ENCODE peak calls at places on chromosomes 2 and 18, in nine cellular contexts. One of them, this sample, is unnamed.

GRCh38 chr18:46315187-46315586 is 211.0 kb downstream of the HAUS1 start:
- DNase-seq in tibial artery: no peak
- DNase-seq in MM.1S: peak; percentile 17
- DNase-seq in upper lobe of right lung: no peak
- DNase-seq in body of pancreas: no peak
- DNase-seq in SK-N-SH: no peak
- DNase-seq in CD8-positive, alpha-beta T cell: no peak
- DNase-seq in ovary: no peak
- DNase-seq in thoracic aorta: no peak
- DNase-seq in this sample: no peak

GRCh38 chr2:95270541-95271081 is 3.6 kb upstream of the PROM2 start:
- DNase-seq in tibial artery: no peak
- DNase-seq in MM.1S: no peak
- DNase-seq in upper lobe of right lung: peak; percentile 30
- DNase-seq in body of pancreas: no peak
- DNase-seq in SK-N-SH: no peak
- DNase-seq in CD8-positive, alpha-beta T cell: no peak
- DNase-seq in ovary: peak; percentile 2
- DNase-seq in thoracic aorta: no peak
- DNase-seq in this sample: no peak

GRCh38 chr2:70944291-70944690 is 8.6 kb downstream of the ATP6V1B1 start:
- DNase-seq in tibial artery: no peak
- DNase-seq in MM.1S: no peak
- DNase-seq in upper lobe of right lung: peak; percentile 36
- DNase-seq in body of pancreas: no peak
- DNase-seq in SK-N-SH: no peak
- DNase-seq in CD8-positive, alpha-beta T cell: no peak
- DNase-seq in ovary: no peak
- DNase-seq in thoracic aorta: no peak
- DNase-seq in this sample: no peak

GRCh38 chr18:32772580-32773186 is at the start of gene KLHL14:
- DNase-seq in tibial artery: no peak
- DNase-seq in MM.1S: no peak
- DNase-seq in upper lobe of right lung: no peak
- DNase-seq in body of pancreas: no peak
- DNase-seq in SK-N-SH: no peak
- DNase-seq in CD8-positive, alpha-beta T cell: no peak
- DNase-seq in ovary: no peak
- DNase-seq in thoracic aorta: no peak
- DNase-seq in this sample: no peak

GRCh38 chr2:169069341-169069740 is at the start of gene DHRS9:
- DNase-seq in tibial artery: no peak
- DNase-seq in MM.1S: no peak
- DNase-seq in upper lobe of right lung: peak; percentile 63
- DNase-seq in body of pancreas: no peak
- DNase-seq in SK-N-SH: no peak
- DNase-seq in CD8-positive, alpha-beta T cell: no peak
- DNase-seq in ovary: no peak
- DNase-seq in thoracic aorta: no peak
- DNase-seq in this sample: no peak

GRCh38 chr2:19138264-19138825 is 220.1 kb downstream of the OSR1 start:
- DNase-seq in tibial artery: no peak
- DNase-seq in MM.1S: no peak
- DNase-seq in upper lobe of right lung: no peak
- DNase-seq in body of pancreas: no peak
- DNase-seq in SK-N-SH: no peak
- DNase-seq in CD8-positive, alpha-beta T cell: no peak
- DNase-seq in ovary: no peak
- DNase-seq in thoracic aorta: no peak
- DNase-seq in this sample: no peak

GRCh38 chr2:229909090-229909489 is 12.7 kb downstream of the TRIP12 start:
- DNase-seq in tibial artery: no peak
- DNase-seq in MM.1S: no peak
- DNase-seq in upper lobe of right lung: no peak
- DNase-seq in body of pancreas: no peak
- DNase-seq in SK-N-SH: no peak
- DNase-seq in CD8-positive, alpha-beta T cell: no peak
- DNase-seq in ovary: no peak
- DNase-seq in thoracic aorta: no peak
- DNase-seq in this sample: no peak

GRCh38 chr2:158828378-158829136 is 33.4 kb downstream of the DAPL1 start:
- DNase-seq in tibial artery: no peak
- DNase-seq in MM.1S: no peak
- DNase-seq in upper lobe of right lung: no peak
- DNase-seq in body of pancreas: no peak
- DNase-seq in SK-N-SH: no peak
- DNase-seq in CD8-positive, alpha-beta T cell: no peak
- DNase-seq in ovary: no peak
- DNase-seq in thoracic aorta: no peak
- DNase-seq in this sample: no peak

GRCh38 chr18:21803495-21803894 is 62.9 kb downstream of the MIB1 start:
- DNase-seq in tibial artery: no peak
- DNase-seq in MM.1S: no peak
- DNase-seq in upper lobe of right lung: no peak
- DNase-seq in body of pancreas: no peak
- DNase-seq in SK-N-SH: no peak
- DNase-seq in CD8-positive, alpha-beta T cell: no peak
- DNase-seq in ovary: no peak
- DNase-seq in thoracic aorta: no peak
- DNase-seq in this sample: no peak

GRCh38 chr2:19796036-19796703 is 105.6 kb downstream of the TTC32 start:
- DNase-seq in tibial artery: no peak
- DNase-seq in MM.1S: no peak
- DNase-seq in upper lobe of right lung: no peak
- DNase-seq in body of pancreas: no peak
- DNase-seq in SK-N-SH: no peak
- DNase-seq in CD8-positive, alpha-beta T cell: no peak
- DNase-seq in ovary: no peak
- DNase-seq in thoracic aorta: no peak
- DNase-seq in this sample: no peak

GRCh38 chr2:233834378-233834777 is 20.0 kb downstream of the HJURP start:
- DNase-seq in tibial artery: no peak
- DNase-seq in MM.1S: no peak
- DNase-seq in upper lobe of right lung: no peak
- DNase-seq in body of pancreas: no peak
- DNase-seq in SK-N-SH: no peak
- DNase-seq in CD8-positive, alpha-beta T cell: no peak
- DNase-seq in ovary: no peak
- DNase-seq in thoracic aorta: no peak
- DNase-seq in this sample: no peak

GRCh38 chr2:86791574-86791973 is 861 bp upstream of the CD8A start:
- DNase-seq in tibial artery: no peak
- DNase-seq in MM.1S: no peak
- DNase-seq in upper lobe of right lung: no peak
- DNase-seq in body of pancreas: no peak
- DNase-seq in SK-N-SH: peak; percentile 27
- DNase-seq in CD8-positive, alpha-beta T cell: no peak
- DNase-seq in ovary: no peak
- DNase-seq in thoracic aorta: no peak
- DNase-seq in this sample: no peak

GRCh38 chr2:237488901-237489860 is 2.1 kb downstream of the MLPH start:
- DNase-seq in tibial artery: no peak
- DNase-seq in MM.1S: no peak
- DNase-seq in upper lobe of right lung: peak; percentile 47
- DNase-seq in body of pancreas: peak; percentile 72
- DNase-seq in SK-N-SH: no peak
- DNase-seq in CD8-positive, alpha-beta T cell: no peak
- DNase-seq in ovary: no peak
- DNase-seq in thoracic aorta: no peak
- DNase-seq in this sample: no peak

GRCh38 chr2:64202206-64202864 is 58.1 kb upstream of the PELI1 start:
- DNase-seq in tibial artery: no peak
- DNase-seq in MM.1S: no peak
- DNase-seq in upper lobe of right lung: no peak
- DNase-seq in body of pancreas: no peak
- DNase-seq in SK-N-SH: no peak
- DNase-seq in CD8-positive, alpha-beta T cell: no peak
- DNase-seq in ovary: no peak
- DNase-seq in thoracic aorta: no peak
- DNase-seq in this sample: no peak

GRCh38 chr2:225454412-225454811 is 54.9 kb downstream of the NYAP2 start:
- DNase-seq in tibial artery: no peak
- DNase-seq in MM.1S: no peak
- DNase-seq in upper lobe of right lung: no peak
- DNase-seq in body of pancreas: no peak
- DNase-seq in SK-N-SH: no peak
- DNase-seq in CD8-positive, alpha-beta T cell: no peak
- DNase-seq in ovary: no peak
- DNase-seq in thoracic aorta: no peak
- DNase-seq in this sample: no peak

GRCh38 chr2:195533771-195534642 is 123.0 kb upstream of the SLC39A10 start:
- DNase-seq in tibial artery: peak; percentile 83
- DNase-seq in MM.1S: no peak
- DNase-seq in upper lobe of right lung: peak; percentile 75
- DNase-seq in body of pancreas: no peak
- DNase-seq in SK-N-SH: no peak
- DNase-seq in CD8-positive, alpha-beta T cell: peak; percentile 62
- DNase-seq in ovary: peak; percentile 18
- DNase-seq in thoracic aorta: peak; percentile 80
- DNase-seq in this sample: peak; percentile 82

GRCh38 chr2:100409461-100409860 is 8.0 kb downstream of the CHST10 start:
- DNase-seq in tibial artery: no peak
- DNase-seq in MM.1S: no peak
- DNase-seq in upper lobe of right lung: no peak
- DNase-seq in body of pancreas: no peak
- DNase-seq in SK-N-SH: no peak
- DNase-seq in CD8-positive, alpha-beta T cell: no peak
- DNase-seq in ovary: no peak
- DNase-seq in thoracic aorta: no peak
- DNase-seq in this sample: no peak

GRCh38 chr18:61892683-61893303 is at the start of gene RNF152:
- DNase-seq in tibial artery: peak; percentile 30
- DNase-seq in MM.1S: no peak
- DNase-seq in upper lobe of right lung: peak; percentile 63
- DNase-seq in body of pancreas: peak; percentile 43
- DNase-seq in SK-N-SH: peak; percentile 75
- DNase-seq in CD8-positive, alpha-beta T cell: peak; percentile 13
- DNase-seq in ovary: peak; percentile 15
- DNase-seq in thoracic aorta: no peak
- DNase-seq in this sample: peak; percentile 23
- TF ChIP-seq CTCF in tibial artery: peak; percentile 7
- TF ChIP-seq CTCF in MM.1S: no peak
- TF ChIP-seq CTCF in upper lobe of right lung: no peak
- TF ChIP-seq CTCF in body of pancreas: no peak
- TF ChIP-seq CTCF in SK-N-SH: peak; percentile 40
- TF ChIP-seq CTCF in CD8-positive, alpha-beta T cell: no peak
- TF ChIP-seq CTCF in ovary: no peak
- TF ChIP-seq CTCF in thoracic aorta: peak; percentile 9
- TF ChIP-seq CTCF in this sample: no peak

DNA sequence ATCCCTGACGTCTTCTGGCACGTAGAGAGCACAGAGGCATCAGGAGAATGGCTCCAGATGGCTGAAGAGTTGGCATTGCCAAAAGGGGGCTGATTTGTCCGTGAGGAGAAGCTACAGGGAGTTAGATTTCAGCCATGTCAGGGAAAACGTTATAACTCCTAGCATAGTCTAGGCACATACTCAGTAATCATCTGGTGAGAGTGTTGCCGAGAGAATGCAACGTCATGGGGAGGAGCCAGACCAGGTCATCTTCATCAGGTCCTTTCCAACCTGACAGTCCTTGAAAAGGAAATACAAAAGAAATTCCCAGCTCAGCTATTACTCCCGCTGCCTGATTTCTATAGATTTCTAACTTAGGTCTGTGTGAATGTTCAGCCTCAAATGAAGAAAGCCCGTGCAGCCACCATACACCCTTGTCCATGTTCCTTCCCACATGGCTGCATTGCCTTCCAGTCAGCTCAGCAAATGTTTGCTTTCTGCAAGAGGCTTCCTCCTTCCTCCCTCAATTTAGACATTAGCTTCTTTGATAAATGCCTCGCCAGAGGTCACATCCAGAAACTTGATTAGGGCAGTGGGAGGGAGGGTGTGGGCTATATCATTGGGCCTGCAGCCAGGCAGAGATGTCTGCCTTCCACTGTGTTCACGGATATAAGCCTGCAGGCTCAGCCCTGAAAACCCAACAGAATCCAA is 93.0 kb downstream of the STPG4 start:
- DNase-seq in tibial artery: no peak
- DNase-seq in MM.1S: no peak
- DNase-seq in upper lobe of right lung: no peak
- DNase-seq in body of pancreas: no peak
- DNase-seq in SK-N-SH: peak; percentile 83
- DNase-seq in CD8-positive, alpha-beta T cell: no peak
- DNase-seq in ovary: no peak
- DNase-seq in thoracic aorta: no peak
- DNase-seq in this sample: peak; percentile 81
- H3K4me1 ChIP-seq in tibial artery: peaks cover 7% of the 10 kb centered on the region
- H3K4me1 ChIP-seq in MM.1S: peaks cover under 1% of the 10 kb centered on the region
- H3K4me1 ChIP-seq in upper lobe of right lung: peaks cover 60% of the 10 kb centered on the region
- H3K4me1 ChIP-seq in body of pancreas: peaks cover 10% of the 10 kb centered on the region
- H3K4me1 ChIP-seq in SK-N-SH: peaks cover 88% of the 10 kb centered on the region
- H3K4me1 ChIP-seq in CD8-positive, alpha-beta T cell: peaks cover 6% of the 10 kb centered on the region
- H3K4me1 ChIP-seq in ovary: peaks cover 20% of the 10 kb centered on the region
- H3K4me1 ChIP-seq in thoracic aorta: peaks cover 39% of the 10 kb centered on the region
- H3K4me1 ChIP-seq in this sample: peaks cover 80% of the 10 kb centered on the region

GRCh38 chr2:16192416-16193216 is 252.3 kb downstream of the MYCN start:
- DNase-seq in tibial artery: no peak
- DNase-seq in MM.1S: no peak
- DNase-seq in upper lobe of right lung: no peak
- DNase-seq in body of pancreas: no peak
- DNase-seq in SK-N-SH: no peak
- DNase-seq in CD8-positive, alpha-beta T cell: no peak
- DNase-seq in ovary: no peak
- DNase-seq in thoracic aorta: no peak
- DNase-seq in this sample: peak; percentile 95

GRCh38 chr2:16189019-16189850 is 248.9 kb downstream of the MYCN start:
- DNase-seq in tibial artery: no peak
- DNase-seq in MM.1S: no peak
- DNase-seq in upper lobe of right lung: no peak
- DNase-seq in body of pancreas: no peak
- DNase-seq in SK-N-SH: no peak
- DNase-seq in CD8-positive, alpha-beta T cell: no peak
- DNase-seq in ovary: no peak
- DNase-seq in thoracic aorta: no peak
- DNase-seq in this sample: peak; percentile 100

GRCh38 chr2:16190446-16191270 is 250.3 kb downstream of the MYCN start:
- DNase-seq in tibial artery: no peak
- DNase-seq in MM.1S: no peak
- DNase-seq in upper lobe of right lung: no peak
- DNase-seq in body of pancreas: no peak
- DNase-seq in SK-N-SH: no peak
- DNase-seq in CD8-positive, alpha-beta T cell: no peak
- DNase-seq in ovary: no peak
- DNase-seq in thoracic aorta: no peak
- DNase-seq in this sample: peak; percentile 98

GRCh38 chr2:16189851-16190160 is 249.5 kb downstream of the MYCN start:
- DNase-seq in tibial artery: no peak
- DNase-seq in MM.1S: no peak
- DNase-seq in upper lobe of right lung: no peak
- DNase-seq in body of pancreas: no peak
- DNase-seq in SK-N-SH: no peak
- DNase-seq in CD8-positive, alpha-beta T cell: no peak
- DNase-seq in ovary: no peak
- DNase-seq in thoracic aorta: no peak
- DNase-seq in this sample: peak; percentile 99

GRCh38 chr2:16191431-16192200 is 251.3 kb downstream of the MYCN start:
- DNase-seq in tibial artery: no peak
- DNase-seq in MM.1S: no peak
- DNase-seq in upper lobe of right lung: no peak
- DNase-seq in body of pancreas: no peak
- DNase-seq in SK-N-SH: no peak
- DNase-seq in CD8-positive, alpha-beta T cell: no peak
- DNase-seq in ovary: no peak
- DNase-seq in thoracic aorta: no peak
- DNase-seq in this sample: peak; percentile 95
- H3K27me3 ChIP-seq in tibial artery: no peaks in the 10 kb centered on the region
- H3K27me3 ChIP-seq in MM.1S: no peaks in the 10 kb centered on the region
- H3K27me3 ChIP-seq in upper lobe of right lung: no peaks in the 10 kb centered on the region
- H3K27me3 ChIP-seq in body of pancreas: no peaks in the 10 kb centered on the region
- H3K27me3 ChIP-seq in SK-N-SH: no peaks in the 10 kb centered on the region
- H3K27me3 ChIP-seq in CD8-positive, alpha-beta T cell: no peaks in the 10 kb centered on the region
- H3K27me3 ChIP-seq in ovary: no peaks in the 10 kb centered on the region
- H3K27me3 ChIP-seq in thoracic aorta: no peaks in the 10 kb centered on the region
- H3K27me3 ChIP-seq in this sample: no peaks in the 10 kb centered on the region

GRCh38 chr18:63074987-63075404 is 244.6 kb downstream of the BCL2 start:
- DNase-seq in tibial artery: peak; percentile 72
- DNase-seq in MM.1S: peak; percentile 61
- DNase-seq in upper lobe of right lung: peak; percentile 92
- DNase-seq in body of pancreas: peak; percentile 79
- DNase-seq in SK-N-SH: peak; percentile 63
- DNase-seq in CD8-positive, alpha-beta T cell: peak; percentile 61
- DNase-seq in ovary: peak; percentile 20
- DNase-seq in thoracic aorta: no peak
- DNase-seq in this sample: peak; percentile 73
- TF ChIP-seq CTCF in tibial artery: no peak
- TF ChIP-seq CTCF in MM.1S: no peak
- TF ChIP-seq CTCF in upper lobe of right lung: no peak
- TF ChIP-seq CTCF in body of pancreas: no peak
- TF ChIP-seq CTCF in SK-N-SH: no peak
- TF ChIP-seq CTCF in CD8-positive, alpha-beta T cell: no peak
- TF ChIP-seq CTCF in ovary: no peak
- TF ChIP-seq CTCF in thoracic aorta: no peak
- TF ChIP-seq CTCF in this sample: no peak

This sample was measured in BE2C.